ENCODE peak calls at places on chromosomes 6 and 20, in four cellular contexts. V is EH, H is brain microvascular endothelial cell, T is GM12865. J is an unnamed sample.

GRCh38 chr6:131136021-131136847 is 967 bp downstream of the AKAP7 start:
- DNase-seq in V (peak), H (peak), T (no peak), J (peak)

GRCh38 chr6:170027111-170028043 is 263.5 kb downstream of the DLL1 start:
- DNase-seq in V (no peak), H (no peak), T (no peak), J (no peak)

GRCh38 chr6:35590622-35591066 is 77.9 kb upstream of the TULP1 start:
- DNase-seq in V (no peak), T (no peak), H (no peak), J (no peak)

GRCh38 chr6:26349964-26350857 is 14.8 kb upstream of the BTN3A2 start:
- DNase-seq in V (no peak), T (no peak), H (no peak), J (no peak)

GRCh38 chr20:57138198-57138995 is 128.0 kb downstream of the BMP7 start:
- DNase-seq in T (no peak), H (no peak), V (no peak), J (no peak)

GRCh38 chr20:46132705-46133120 is 14.6 kb downstream of the CD40 start:
- DNase-seq in V (peak), T (peak), H (peak), J (peak)

GRCh38 chr6:131213501-131213990 is 78.3 kb downstream of the AKAP7 start:
- DNase-seq in V (no peak), H (peak), T (no peak), J (no peak)

GRCh38 chr20:63531686-63532448 is 5.3 kb downstream of the PTK6 start:
- DNase-seq in V (no peak), H (no peak), T (no peak), J (no peak)

GRCh38 chr20:52972965-52973819 is 1.0 kb downstream of the TSHZ2 start:
- DNase-seq in T (peak), H (no peak), V (no peak), J (peak)

GRCh38 chr20:41862023-41862422 is 243.8 kb upstream of the CHD6 start:
- DNase-seq in V (no peak), H (no peak), T (no peak), J (no peak)

GRCh38 chr6:41748542-41748941 is 1.3 kb upstream of the PGC start:
- DNase-seq in V (no peak), T (no peak), H (no peak), J (no peak)

GRCh38 chr20:4091332-4092135 is 76.2 kb upstream of the RNF24 start:
- DNase-seq in H (peak), T (peak), V (peak), J (peak)

GRCh38 chr6:48764261-48764660 is 653.3 kb upstream of the PTCHD4 start:
- DNase-seq in T (no peak), H (no peak), V (no peak), J (peak)

GRCh38 chr20:64168381-64169088 is 4.3 kb downstream of the MYT1 start:
- DNase-seq in T (no peak), V (peak), H (no peak), J (no peak)

GRCh38 chr6:122389704-122390103 is 9.7 kb upstream of the HSF2 start:
- DNase-seq in V (no peak), H (no peak), T (no peak), J (peak)

GRCh38 chr6:126180585-126180984 is 159.3 kb upstream of the CENPW start:
- DNase-seq in H (peak), T (peak), V (peak), J (peak)

GRCh38 chr6:2765896-2766766 is 938 bp downstream of the WRNIP1 start:
- DNase-seq in H (no peak), T (peak), V (peak), J (peak)

GRCh38 chr6:14734416-14735340 is 511.2 kb upstream of the JARID2 start:
- DNase-seq in H (peak), V (peak), T (peak), J (peak)

GRCh38 chr6:110476046-110476849 is at the start of gene SLC22A16:
- DNase-seq in T (no peak), H (no peak), V (no peak), J (peak)

GRCh38 chr6:124970243-124970642 is 8.0 kb downstream of the RNF217 start:
- DNase-seq in V (no peak), H (no peak), T (no peak), J (no peak)

GRCh38 chr6:17280552-17281090 is 540 bp upstream of the RBM24 start:
- DNase-seq in V (peak), H (peak), T (no peak), J (peak)

GRCh38 chr20:23156170-23156841 is 70.2 kb upstream of the CD93 start:
- DNase-seq in T (no peak), V (peak), H (peak), J (peak)

GRCh38 chr6:35451354-35452185 is 568 bp upstream of the FANCE start:
- DNase-seq in T (no peak), H (no peak), V (no peak), J (no peak)

GRCh38 chr6:150599199-150600002 is at the start of gene PLEKHG1:
- DNase-seq in V (peak), H (peak), T (peak), J (peak)

GRCh38 chr6:168113226-168113625 is 34.2 kb upstream of the FRMD1 start:
- DNase-seq in H (no peak), T (no peak), V (no peak), J (no peak)

GRCh38 chr6:118400098-118400497 is 148.0 kb upstream of the PLN start:
- DNase-seq in V (no peak), H (no peak), T (no peak), J (no peak)

GRCh38 chr6:132716238-132716637 is 2.4 kb upstream of the VNN1 start:
- DNase-seq in H (no peak), V (no peak), T (no peak), J (no peak)

GRCh38 chr6:100633096-100633766 is 168.5 kb upstream of the SIM1 start:
- DNase-seq in V (peak), T (no peak), H (peak), J (peak)

GRCh38 chr20:10034717-10035571 is at the start of gene ANKEF1:
- DNase-seq in H (no peak), T (peak), V (peak), J (peak)

GRCh38 chr20:37882961-37883712 is 19.8 kb upstream of the VSTM2L start:
- DNase-seq in T (no peak), V (no peak), H (no peak), J (no peak)

GRCh38 chr6:151375833-151376232 is 15.5 kb downstream of the ZBTB2 start:
- DNase-seq in T (no peak), H (no peak), V (no peak), J (no peak)

GRCh38 chr20:42572320-42573016 is 617.2 kb downstream of the PTPRT start:
- DNase-seq in H (no peak), T (no peak), V (no peak), J (no peak)

GRCh38 chr20:3168829-3169590 is 4.3 kb downstream of the LZTS3 start:
- DNase-seq in V (no peak), T (no peak), H (no peak), J (no peak)

GRCh38 chr6:148118303-148118702 is 224.3 kb upstream of the SASH1 start:
- DNase-seq in T (no peak), H (no peak), V (no peak), J (no peak)

GRCh38 chr20:44720994-44721784 is 6.0 kb downstream of the CCN5 start:
- DNase-seq in V (peak), H (peak), T (no peak), J (peak)

GRCh38 chr6:168302534-168302933 is 17.0 kb downstream of the DACT2 start:
- DNase-seq in H (no peak), T (no peak), V (no peak), J (no peak)

GRCh38 chr6:83258517-83258916 is 65.4 kb downstream of the RWDD2A start:
- DNase-seq in H (peak), V (no peak), T (no peak), J (no peak)

J was measured in lung microvascular endothelial cell.